ENCODE peak calls at places on chromosomes 16 and 17, in five cellular contexts. E is neural progenitor cell, Y is HCT116, L is GM23338, S is GM23248. C is an unnamed sample.
A peak's percentile ranks its signal among the peaks of the same experiment; 100 is the strongest.

GRCh38 chr17:79923974-79924638 is 84.9 kb upstream of the CBX4 start:
- DNase-seq in E (peak; percentile 90), Y (peak; percentile 52), L (peak; percentile 93), S (peak; percentile 43), C (peak; percentile 55)

GRCh38 chr17:34370376-34370996 is 7.5 kb upstream of the CCL1 start:
- DNase-seq in E (no peak), Y (no peak), L (no peak), S (no peak), C (peak; percentile 35)

GRCh38 chr17:57722704-57723043 is 22.4 kb downstream of the CCDC182 start:
- DNase-seq in E (no peak), Y (no peak), L (no peak), S (no peak), C (no peak)

GRCh38 chr17:29948460-29949185 is 7.2 kb downstream of the EFCAB5 start:
- DNase-seq in E (no peak), Y (no peak), L (no peak), S (no peak), C (peak; percentile 40)

GRCh38 chr17:47719411-47720152 is 13.5 kb upstream of the TBX21 start:
- DNase-seq in E (no peak), Y (no peak), L (no peak), S (peak; percentile 83), C (no peak)

GRCh38 chr17:28897769-28898259 is 281 bp upstream of the FLOT2 start:
- DNase-seq in E (no peak), Y (no peak), L (no peak), S (no peak), C (no peak)

GRCh38 chr17:68344701-68345136 is 53.4 kb downstream of the ARSG start:
- DNase-seq in E (peak; percentile 69), Y (no peak), L (no peak), S (no peak), C (peak; percentile 53)

GRCh38 chr17:36072431-36073121 is 8.5 kb downstream of the CCL18 start:
- DNase-seq in E (peak; percentile 86), Y (peak; percentile 24), L (peak; percentile 90), S (peak; percentile 55), C (peak; percentile 55)

GRCh38 chr16:70746708-70747424 is 54.1 kb downstream of the VAC14 start:
- DNase-seq in E (no peak), Y (peak; percentile 75), L (no peak), S (peak; percentile 92), C (peak; percentile 10)

GRCh38 chr16:87487361-87487924 is 5.4 kb downstream of the ZCCHC14 start:
- DNase-seq in E (peak; percentile 65), Y (peak; percentile 69), L (peak; percentile 84), S (peak; percentile 83), C (no peak)

GRCh38 chr17:28497931-28498330 is 8.2 kb upstream of the FOXN1 start:
- DNase-seq in E (no peak), Y (no peak), L (peak; percentile 72), S (no peak), C (no peak)

GRCh38 chr17:21262259-21262993 is 9.2 kb upstream of the NATD1 start:
- DNase-seq in E (no peak), Y (no peak), L (no peak), S (no peak), C (no peak)

GRCh38 chr17:66988069-66988798 is 23.7 kb downstream of the CACNG4 start:
- DNase-seq in E (peak; percentile 19), Y (no peak), L (peak; percentile 30), S (no peak), C (no peak)

GRCh38 chr16:85301171-85301690 is 189.0 kb upstream of the CIBAR2 start:
- DNase-seq in E (no peak), Y (no peak), L (no peak), S (no peak), C (no peak)

GRCh38 chr16:50151744-50152143 is 1.4 kb upstream of the TENT4B start:
- DNase-seq in E (no peak), Y (no peak), L (no peak), S (no peak), C (no peak)

GRCh38 chr17:70011750-70012149 is 63.3 kb upstream of the KCNJ16 start:
- DNase-seq in E (no peak), Y (no peak), L (no peak), S (no peak), C (no peak)

GRCh38 chr16:75486014-75486404 is 9.2 kb downstream of the CHST6 start:
- DNase-seq in E (no peak), Y (no peak), L (no peak), S (no peak), C (no peak)

GRCh38 chr16:81473561-81473960 is 29.0 kb downstream of the CMIP start:
- DNase-seq in E (no peak), Y (no peak), L (no peak), S (peak; percentile 23), C (no peak)
- H4K20me1 ChIP-seq in E (peaks cover 73% of the 10 kb centered on the region), Y (peaks cover 13% of the 10 kb centered on the region), L (peaks cover 59% of the 10 kb centered on the region), S (peaks cover 7% of the 10 kb centered on the region), C (no peaks in the 10 kb centered on the region)

GRCh38 chr17:65537845-65538678 is 23.4 kb downstream of the AXIN2 start:
- DNase-seq in E (no peak), Y (no peak), L (no peak), S (no peak), C (no peak)
- TF ChIP-seq EZH2phosphoT487 in E (no peak), Y (no peak), L (no peak), S (no peak), C (no peak)

GRCh38 chr16:31129568-31130335 is 5.8 kb downstream of the PRSS8 start:
- DNase-seq in E (no peak), Y (no peak), L (no peak), S (peak; percentile 33), C (no peak)
- H4K20me1 ChIP-seq in E (peaks cover 6% of the 10 kb centered on the region), Y (no peaks in the 10 kb centered on the region), L (no peaks in the 10 kb centered on the region), S (no peaks in the 10 kb centered on the region), C (no peaks in the 10 kb centered on the region)

GRCh38 chr17:75722076-75722475 is 817 bp downstream of the ITGB4 start:
- DNase-seq in E (no peak), Y (no peak), L (no peak), S (no peak), C (no peak)
- TF ChIP-seq EZH2phosphoT487 in E (no peak), Y (no peak), L (no peak), S (no peak), C (no peak)

GRCh38 chr16:24962747-24963146 is 52.4 kb downstream of the ARHGAP17 start:
- DNase-seq in E (no peak), Y (no peak), L (no peak), S (no peak), C (no peak)

GRCh38 chr16:24969071-24969470 is 46.1 kb downstream of the ARHGAP17 start:
- DNase-seq in E (no peak), Y (no peak), L (no peak), S (no peak), C (no peak)

GRCh38 chr16:24967074-24967473 is 48.1 kb downstream of the ARHGAP17 start:
- DNase-seq in E (no peak), Y (no peak), L (no peak), S (no peak), C (no peak)

GRCh38 chr16:24966599-24966998 is 48.6 kb downstream of the ARHGAP17 start:
- DNase-seq in E (no peak), Y (no peak), L (no peak), S (no peak), C (no peak)

DNA sequence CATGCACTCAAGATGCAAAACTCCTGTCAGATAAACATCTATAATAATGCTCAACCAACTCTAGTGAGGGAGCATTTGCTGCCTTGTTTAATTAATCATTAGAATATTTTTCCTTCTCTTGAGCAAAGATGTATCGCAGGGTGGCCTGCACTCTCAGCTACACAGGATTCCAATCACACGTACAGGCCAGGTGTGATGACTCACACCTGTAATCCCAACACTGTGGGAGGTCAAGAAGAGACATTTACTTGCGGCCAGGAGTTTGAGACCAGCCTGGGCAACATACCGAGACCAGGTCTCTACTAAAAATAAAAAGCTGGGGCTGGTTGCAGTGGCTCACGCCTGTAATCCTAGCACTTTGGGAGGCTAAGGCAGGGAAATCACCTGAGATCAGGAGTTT is 49.1 kb downstream of the ARHGAP17 start:
- DNase-seq in E (no peak), Y (no peak), L (no peak), S (no peak), C (no peak)
- H4K20me1 ChIP-seq in E (peaks cover 5% of the 10 kb centered on the region), Y (no peaks in the 10 kb centered on the region), L (no peaks in the 10 kb centered on the region), S (no peaks in the 10 kb centered on the region), C (no peaks in the 10 kb centered on the region)

DNA sequence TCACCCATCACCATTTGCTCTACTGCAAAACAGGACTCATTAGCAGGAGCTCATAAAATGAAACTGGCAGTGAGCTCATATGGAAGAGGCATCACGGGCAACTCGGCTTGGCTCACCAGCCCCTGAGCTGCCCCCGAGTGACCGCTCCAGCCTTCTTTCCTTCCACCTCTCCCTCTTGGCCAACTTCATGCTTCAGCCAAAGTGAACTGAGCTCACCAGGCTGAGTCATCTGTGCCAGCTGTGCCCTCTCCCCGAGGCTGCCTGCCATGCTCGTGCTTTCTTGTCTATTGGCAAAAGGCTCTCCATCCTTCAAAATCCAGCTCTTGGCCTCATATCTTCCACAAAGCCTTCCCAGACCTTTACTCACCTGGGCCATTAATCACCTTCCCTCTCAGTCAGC is 391.4 kb downstream of the WWOX start:
- DNase-seq in E (no peak), Y (no peak), L (no peak), S (no peak), C (no peak)
- TF ChIP-seq EZH2phosphoT487 in E (no peak), Y (no peak), L (no peak), S (no peak), C (no peak)

C was measured in OCI-LY7.